ENCODE peak calls at places on chromosomes 11 and 22, in four cellular contexts. L is IMR-90, J is H1, C is mesendoderm. U is an unnamed sample.

GRCh38 chr22:37818397-37819099 is 4.6 kb upstream of the GALR3 start:
- DNase-seq in L (peak; percentile 35), C (peak; percentile 77), J (no peak), U (peak; percentile 77)

GRCh38 chr11:26858098-26858497 is 135.8 kb upstream of the FIBIN start:
- DNase-seq in C (no peak), J (no peak), L (no peak), U (no peak)

GRCh38 chr11:3840870-3841425 is at the start of gene RHOG:
- DNase-seq in C (peak; percentile 85), L (peak; percentile 76), J (no peak), U (peak; percentile 85)

GRCh38 chr11:105937331-105937730 is 84.7 kb downstream of the MSANTD4 start:
- DNase-seq in J (no peak), C (no peak), L (peak; percentile 67), U (no peak)

GRCh38 chr11:65205602-65205967 is 23.9 kb downstream of the CAPN1 start:
- DNase-seq in J (no peak), C (no peak), L (no peak), U (peak; percentile 9)

GRCh38 chr22:33504941-33505647 is 415.2 kb downstream of the LARGE1 start:
- DNase-seq in C (no peak), L (no peak), J (no peak), U (no peak)

GRCh38 chr11:9118277-9118676 is 26.9 kb upstream of the SCUBE2 start:
- DNase-seq in J (no peak), C (no peak), L (no peak), U (no peak)

GRCh38 chr22:25650834-25651233 is 86.4 kb downstream of the GRK3 start:
- DNase-seq in C (no peak), L (no peak), J (no peak), U (no peak)

GRCh38 chr22:22716136-22716535 is 71.7 kb downstream of the GGTLC2 start:
- DNase-seq in J (no peak), C (no peak), L (no peak), U (no peak)

GRCh38 chr11:24005202-24005876 is 491.5 kb upstream of the LUZP2 start:
- DNase-seq in J (no peak), L (no peak), C (no peak), U (no peak)

GRCh38 chr11:128828350-128828749 is 38.7 kb downstream of the KCNJ1 start:
- DNase-seq in C (no peak), J (no peak), L (peak; percentile 27), U (no peak)

GRCh38 chr11:31641477-31642062 is 132.0 kb downstream of the ELP4 start:
- DNase-seq in C (peak; percentile 64), J (peak; percentile 17), L (peak; percentile 36), U (peak; percentile 49)

GRCh38 chr11:94423467-94423866 is 22.2 kb upstream of the GPR83 start:
- DNase-seq in L (no peak), J (no peak), C (no peak), U (no peak)

GRCh38 chr11:1343391-1344055 is 34.1 kb upstream of the TOLLIP start:
- DNase-seq in L (no peak), C (no peak), J (no peak), U (no peak)

GRCh38 chr11:10155793-10156490 is 138.1 kb downstream of the SBF2 start:
- DNase-seq in L (no peak), J (no peak), C (peak; percentile 27), U (peak; percentile 48)

GRCh38 chr11:62753736-62754603 is at the start of gene ZBTB3:
- DNase-seq in C (peak; percentile 100), J (peak; percentile 99), L (peak; percentile 99), U (peak; percentile 100)

GRCh38 chr11:72191961-72192381 is at the start of gene FOLR1:
- DNase-seq in J (no peak), C (peak; percentile 71), L (no peak), U (peak; percentile 49)

GRCh38 chr11:5689551-5689983 is at the start of gene TRIM22:
- DNase-seq in L (peak; percentile 71), C (peak; percentile 17), J (peak; percentile 15), U (peak; percentile 52)

GRCh38 chr11:11036185-11037161 is 178.6 kb upstream of the ZBED5 start:
- DNase-seq in C (peak; percentile 91), L (peak; percentile 66), J (peak; percentile 9), U (peak; percentile 60)

GRCh38 chr11:44564198-44564597 is 1.3 kb upstream of the CD82 start:
- DNase-seq in L (peak; percentile 28), J (no peak), C (no peak), U (no peak)

GRCh38 chr22:22571429-22571828 is 12.4 kb upstream of the PRAME start:
- DNase-seq in C (no peak), L (no peak), J (no peak), U (no peak)

GRCh38 chr11:34855021-34855753 is 61.0 kb downstream of the APIP start:
- DNase-seq in L (no peak), J (no peak), C (no peak), U (no peak)

GRCh38 chr11:122339661-122340060 is 223.6 kb upstream of the BLID start:
- DNase-seq in J (no peak), C (no peak), L (no peak), U (no peak)

GRCh38 chr11:48028909-48029685 is 48.7 kb downstream of the PTPRJ start:
- DNase-seq in J (no peak), C (no peak), L (peak; percentile 26), U (no peak)
- H3K56ac ChIP-seq in J (no peak overlapping the region), C (peak overlapping the region; percentile 45), L (no peak overlapping the region), U (no peak overlapping the region)

GRCh38 chr11:59647245-59647965 is 21.4 kb downstream of the PATL1 start:
- DNase-seq in J (no peak), C (no peak), L (no peak), U (no peak)

GRCh38 chr11:59641156-59641555 is 25.6 kb upstream of the OSBP start:
- DNase-seq in J (no peak), C (no peak), L (peak; percentile 4), U (no peak)

GRCh38 chr11:59643390-59643789 is 25.4 kb downstream of the PATL1 start:
- DNase-seq in J (no peak), L (no peak), C (no peak), U (no peak)

GRCh38 chr11:59644528-59644927 is 24.3 kb downstream of the PATL1 start:
- DNase-seq in J (no peak), L (no peak), C (no peak), U (no peak)
- H3K9ac ChIP-seq in J (no peak overlapping the region), L (no peak overlapping the region), C (no peak overlapping the region), U (no peak overlapping the region)

GRCh38 chr11:107359701-107360100 is 97.9 kb downstream of the CWF19L2 start:
- DNase-seq in J (no peak), C (peak; percentile 86), L (peak; percentile 14), U (no peak)

GRCh38 chr11:107354780-107355179 is 102.8 kb downstream of the CWF19L2 start:
- DNase-seq in C (no peak), L (no peak), J (no peak), U (no peak)

DNA sequence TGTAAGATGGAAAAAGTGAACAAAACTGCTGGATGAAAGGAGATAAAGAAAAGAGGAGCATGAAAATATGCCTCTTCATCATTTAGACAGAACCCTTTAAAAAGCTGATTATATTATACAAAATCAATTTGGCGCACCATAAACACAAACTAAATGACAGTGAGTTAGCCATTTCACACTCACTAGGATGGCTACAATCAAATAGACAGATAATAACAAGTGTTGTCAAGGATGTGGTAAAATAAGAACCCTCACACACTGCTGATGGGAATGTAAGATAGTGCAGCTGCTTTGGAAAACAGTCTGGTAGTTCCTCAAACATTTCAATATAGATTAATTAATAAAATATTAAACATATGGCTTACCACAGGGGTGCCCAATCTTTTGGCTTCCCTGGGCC is 99.7 kb downstream of the CWF19L2 start:
- DNase-seq in C (no peak), L (no peak), J (no peak), U (no peak)
- H3K56ac ChIP-seq in C (no peak overlapping the region), L (no peak overlapping the region), J (no peak overlapping the region), U (no peak overlapping the region)

GRCh38 chr22:20866716-20867115 is 7.9 kb downstream of the SNAP29 start:
- DNase-seq in J (no peak), C (no peak), L (peak; percentile 28), U (no peak)
- H3K9ac ChIP-seq in J (no peak overlapping the region), C (no peak overlapping the region), L (peak overlapping the region; percentile 15), U (no peak overlapping the region)

DNA sequence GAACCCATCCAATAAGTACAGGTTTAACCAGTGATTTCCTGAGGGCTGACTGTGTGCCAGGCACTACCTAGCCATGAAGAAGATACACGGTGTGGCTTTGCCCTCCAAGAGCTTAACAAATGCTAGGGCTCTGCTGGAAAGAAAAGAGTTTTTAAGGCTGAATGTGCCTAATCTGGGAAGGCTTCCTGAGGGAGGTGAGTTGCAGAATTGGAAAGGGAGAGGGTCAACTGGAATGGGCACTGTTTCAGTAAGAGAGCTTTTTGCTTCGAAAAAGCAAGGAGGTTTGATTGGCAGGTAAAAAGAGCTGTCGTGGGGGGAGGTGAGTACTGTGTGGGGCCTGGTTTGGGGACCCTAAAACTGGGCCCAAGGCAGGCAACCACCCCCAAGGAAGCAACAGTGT is 2.7 kb downstream of the FAM83F start:
- DNase-seq in J (no peak), C (no peak), L (no peak), U (no peak)
- H3K56ac ChIP-seq in J (no peak overlapping the region), C (peak overlapping the region; percentile 80), L (no peak overlapping the region), U (no peak overlapping the region)

GRCh38 chr22:42697542-42698013 is 23.1 kb downstream of the A4GALT start:
- DNase-seq in J (no peak), L (peak; percentile 73), C (peak; percentile 79), U (no peak)
- H3K9ac ChIP-seq in J (no peak overlapping the region), L (no peak overlapping the region), C (no peak overlapping the region), U (no peak overlapping the region)

GRCh38 chr11:33264926-33265325 is 7.7 kb downstream of the HIPK3 start:
- DNase-seq in C (no peak), L (no peak), J (no peak), U (no peak)

GRCh38 chr11:33269822-33270221 is 12.6 kb downstream of the HIPK3 start:
- DNase-seq in J (no peak), L (no peak), C (no peak), U (no peak)

GRCh38 chr11:33263549-33263948 is 6.4 kb downstream of the HIPK3 start:
- DNase-seq in J (no peak), L (no peak), C (no peak), U (no peak)

GRCh38 chr11:33268945-33269567 is 11.9 kb downstream of the HIPK3 start:
- DNase-seq in J (no peak), C (no peak), L (peak; percentile 29), U (no peak)

DNA sequence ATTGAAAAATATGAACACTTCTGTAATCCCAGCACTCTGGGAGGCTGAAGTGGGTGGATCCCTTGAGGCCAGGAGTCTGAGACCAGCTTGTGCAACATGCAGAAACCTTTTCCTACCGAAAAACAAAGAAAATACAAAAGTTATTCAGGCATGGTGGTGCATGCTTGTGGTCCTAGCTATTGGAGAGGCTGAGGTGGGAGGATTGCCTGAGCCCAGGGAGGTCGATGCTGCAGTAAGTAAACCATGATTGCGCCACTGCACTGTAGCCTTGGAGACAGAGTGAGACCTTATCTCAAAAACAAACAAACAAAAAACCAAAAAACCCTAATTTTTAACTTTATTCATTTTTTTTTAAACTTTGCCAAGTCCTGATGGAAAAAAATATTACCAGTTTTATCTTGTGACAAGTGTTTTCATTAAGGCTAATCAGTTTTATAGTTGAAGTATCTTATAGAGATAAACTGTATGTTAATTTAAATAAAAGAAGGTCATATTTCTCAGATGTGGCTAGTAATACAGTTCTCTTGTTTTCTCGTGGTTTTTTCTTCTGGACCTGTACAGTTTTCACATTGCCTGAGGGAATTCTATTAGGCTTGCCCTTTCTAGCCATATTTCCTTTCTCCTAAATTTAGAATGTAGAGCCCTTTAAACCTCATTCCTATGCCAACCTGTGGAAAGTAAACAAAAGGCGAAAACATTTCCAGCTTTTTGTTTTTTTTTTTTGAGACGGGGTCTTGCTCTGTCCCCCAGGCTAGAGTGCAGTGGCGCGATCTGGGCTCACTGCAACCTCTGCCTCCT is 9.4 kb downstream of the HIPK3 start:
- DNase-seq in C (peak; percentile 75), L (peak; percentile 58), J (no peak), U (no peak)
- H3K56ac ChIP-seq in C (no peak overlapping the region), L (no peak overlapping the region), J (no peak overlapping the region), U (no peak overlapping the region)